ENCODE peak calls at places on chromosome 1, in eight cellular contexts. One of them, this sample, is unnamed.

GRCh38 chr1:43021547-43022474 is 63.1 kb upstream of the SLC2A1 start:
- DNase-seq in ovary: no peak
- DNase-seq in cardiac muscle cell: no peak
- DNase-seq in SW480: no peak
- DNase-seq in stimulated activated CD8-positive, alpha-beta memory T cell treated with anti-CD3 and anti-CD28 coated beads, Interleukin-15, amount 100 ng/mL, for 4 hours: no peak
- DNase-seq in Kasumi-1: no peak
- DNase-seq in brain microvascular endothelial cell: no peak
- DNase-seq in GF-D8: no peak
- DNase-seq in this sample: no peak

GRCh38 chr1:200767326-200767725 is 28.6 kb downstream of the CAMSAP2 start:
- DNase-seq in ovary: no peak
- DNase-seq in cardiac muscle cell: no peak
- DNase-seq in SW480: no peak
- DNase-seq in stimulated activated CD8-positive, alpha-beta memory T cell treated with anti-CD3 and anti-CD28 coated beads, Interleukin-15, amount 100 ng/mL, for 4 hours: no peak
- DNase-seq in Kasumi-1: no peak
- DNase-seq in brain microvascular endothelial cell: no peak
- DNase-seq in GF-D8: no peak
- DNase-seq in this sample: no peak

GRCh38 chr1:153058826-153059784 is 1.8 kb upstream of the SPRR2A start:
- DNase-seq in ovary: no peak
- DNase-seq in cardiac muscle cell: peak
- DNase-seq in SW480: no peak
- DNase-seq in stimulated activated CD8-positive, alpha-beta memory T cell treated with anti-CD3 and anti-CD28 coated beads, Interleukin-15, amount 100 ng/mL, for 4 hours: no peak
- DNase-seq in Kasumi-1: no peak
- DNase-seq in brain microvascular endothelial cell: no peak
- DNase-seq in GF-D8: no peak
- DNase-seq in this sample: no peak

GRCh38 chr1:52403566-52404115 is 582 bp downstream of the ORC1 start:
- DNase-seq in ovary: no peak
- DNase-seq in cardiac muscle cell: no peak
- DNase-seq in SW480: peak
- DNase-seq in stimulated activated CD8-positive, alpha-beta memory T cell treated with anti-CD3 and anti-CD28 coated beads, Interleukin-15, amount 100 ng/mL, for 4 hours: no peak
- DNase-seq in Kasumi-1: peak
- DNase-seq in brain microvascular endothelial cell: peak
- DNase-seq in GF-D8: peak
- DNase-seq in this sample: peak

GRCh38 chr1:211630236-211631081 is 45.0 kb downstream of the NEK2 start:
- DNase-seq in ovary: peak
- DNase-seq in cardiac muscle cell: peak
- DNase-seq in SW480: no peak
- DNase-seq in stimulated activated CD8-positive, alpha-beta memory T cell treated with anti-CD3 and anti-CD28 coated beads, Interleukin-15, amount 100 ng/mL, for 4 hours: no peak
- DNase-seq in Kasumi-1: no peak
- DNase-seq in brain microvascular endothelial cell: peak
- DNase-seq in GF-D8: no peak
- DNase-seq in this sample: no peak

GRCh38 chr1:183721041-183721440 is 67.9 kb upstream of the APOBEC4 start:
- DNase-seq in ovary: no peak
- DNase-seq in cardiac muscle cell: no peak
- DNase-seq in SW480: no peak
- DNase-seq in stimulated activated CD8-positive, alpha-beta memory T cell treated with anti-CD3 and anti-CD28 coated beads, Interleukin-15, amount 100 ng/mL, for 4 hours: no peak
- DNase-seq in Kasumi-1: no peak
- DNase-seq in brain microvascular endothelial cell: no peak
- DNase-seq in GF-D8: no peak
- DNase-seq in this sample: no peak

GRCh38 chr1:6037338-6037762 is 8.3 kb upstream of the KCNAB2 start:
- DNase-seq in ovary: no peak
- DNase-seq in cardiac muscle cell: no peak
- DNase-seq in SW480: no peak
- DNase-seq in stimulated activated CD8-positive, alpha-beta memory T cell treated with anti-CD3 and anti-CD28 coated beads, Interleukin-15, amount 100 ng/mL, for 4 hours: no peak
- DNase-seq in Kasumi-1: no peak
- DNase-seq in brain microvascular endothelial cell: peak
- DNase-seq in GF-D8: peak
- DNase-seq in this sample: peak

GRCh38 chr1:196464545-196464944 is 143.7 kb downstream of the KCNT2 start:
- DNase-seq in ovary: no peak
- DNase-seq in cardiac muscle cell: no peak
- DNase-seq in SW480: no peak
- DNase-seq in stimulated activated CD8-positive, alpha-beta memory T cell treated with anti-CD3 and anti-CD28 coated beads, Interleukin-15, amount 100 ng/mL, for 4 hours: no peak
- DNase-seq in Kasumi-1: no peak
- DNase-seq in brain microvascular endothelial cell: peak
- DNase-seq in GF-D8: no peak
- DNase-seq in this sample: no peak

GRCh38 chr1:168531605-168532345 is 12.0 kb downstream of the XCL2 start:
- DNase-seq in ovary: no peak
- DNase-seq in cardiac muscle cell: no peak
- DNase-seq in SW480: no peak
- DNase-seq in stimulated activated CD8-positive, alpha-beta memory T cell treated with anti-CD3 and anti-CD28 coated beads, Interleukin-15, amount 100 ng/mL, for 4 hours: no peak
- DNase-seq in Kasumi-1: no peak
- DNase-seq in brain microvascular endothelial cell: no peak
- DNase-seq in GF-D8: no peak
- DNase-seq in this sample: no peak

GRCh38 chr1:182731852-182732575 is 47.6 kb upstream of the RGS8 start:
- DNase-seq in ovary: no peak
- DNase-seq in cardiac muscle cell: no peak
- DNase-seq in SW480: no peak
- DNase-seq in stimulated activated CD8-positive, alpha-beta memory T cell treated with anti-CD3 and anti-CD28 coated beads, Interleukin-15, amount 100 ng/mL, for 4 hours: no peak
- DNase-seq in Kasumi-1: no peak
- DNase-seq in brain microvascular endothelial cell: no peak
- DNase-seq in GF-D8: no peak
- DNase-seq in this sample: no peak

GRCh38 chr1:195731385-195731784 is 876.9 kb downstream of the KCNT2 start:
- DNase-seq in ovary: no peak
- DNase-seq in cardiac muscle cell: no peak
- DNase-seq in SW480: no peak
- DNase-seq in stimulated activated CD8-positive, alpha-beta memory T cell treated with anti-CD3 and anti-CD28 coated beads, Interleukin-15, amount 100 ng/mL, for 4 hours: no peak
- DNase-seq in Kasumi-1: no peak
- DNase-seq in brain microvascular endothelial cell: no peak
- DNase-seq in GF-D8: no peak
- DNase-seq in this sample: no peak

This sample was measured in GM20000.